ENCODE peak calls at places on chromosomes 12 and 14, in eight cellular contexts. S is cardiac muscle cell, I is A549, D is GM23338, A is GM12865, W is fibroblast of lung, G is MM.1S, H is astrocyte of the spinal cord. J is an unnamed sample.

GRCh38 chr12:8996682-8997405 is 7.5 kb downstream of the KLRG1 start:
- DNase-seq in H (peak), A (peak), D (no peak), I (no peak), G (no peak), S (peak), W (peak), J (no peak)

GRCh38 chr12:95206916-95207315 is 10.4 kb downstream of the FGD6 start:
- DNase-seq in W (no peak), H (no peak), G (no peak), A (no peak), S (no peak), I (no peak), D (no peak), J (no peak)

GRCh38 chr14:59215353-59215752 is 26.9 kb downstream of the DAAM1 start:
- DNase-seq in A (no peak), W (peak), G (no peak), S (peak), D (no peak), H (peak), I (no peak), J (no peak)

GRCh38 chr14:26026384-26026783 is 571.4 kb downstream of the NOVA1 start:
- DNase-seq in A (no peak), H (no peak), I (no peak), D (no peak), S (no peak), G (peak), W (no peak), J (no peak)

GRCh38 chr12:20212658-20213387 is 155.5 kb upstream of the PDE3A start:
- DNase-seq in H (peak), I (peak), W (peak), D (peak), S (peak), A (no peak), G (no peak), J (peak)

GRCh38 chr12:122841544-122842321 is 6.5 kb downstream of the HIP1R start:
- DNase-seq in S (no peak), I (no peak), D (peak), H (peak), A (no peak), W (peak), G (no peak), J (no peak)

GRCh38 chr12:48156648-48157015 is 683 bp downstream of the ASB8 start:
- DNase-seq in G (no peak), D (no peak), I (no peak), W (no peak), A (no peak), S (no peak), H (no peak), J (no peak)

GRCh38 chr14:35687335-35687939 is 121.7 kb downstream of the RALGAPA1 start:
- DNase-seq in A (peak), G (peak), H (peak), I (peak), S (peak), W (peak), D (peak), J (no peak)

GRCh38 chr14:63454863-63455622 is 88.1 kb downstream of the PPP2R5E start:
- DNase-seq in S (peak), D (peak), G (no peak), I (no peak), H (peak), W (peak), A (no peak), J (no peak)

GRCh38 chr14:67158559-67158958 is 30.7 kb upstream of the GARIN2 start:
- DNase-seq in A (no peak), W (no peak), I (no peak), S (no peak), D (no peak), G (no peak), H (no peak), J (no peak)

GRCh38 chr12:90028620-90029051 is 320.0 kb upstream of the ATP2B1 start:
- DNase-seq in A (no peak), D (no peak), I (no peak), W (no peak), G (no peak), H (no peak), S (no peak), J (no peak)

GRCh38 chr12:83049306-83049705 is 362.6 kb downstream of the TMTC2 start:
- DNase-seq in H (no peak), A (no peak), G (no peak), W (no peak), D (no peak), I (no peak), S (no peak), J (no peak)

GRCh38 chr14:29462271-29462670 is 465.4 kb downstream of the PRKD1 start:
- DNase-seq in W (no peak), G (no peak), S (no peak), D (no peak), I (no peak), H (no peak), A (no peak), J (no peak)

GRCh38 chr14:32625211-32625610 is 296.1 kb downstream of the AKAP6 start:
- DNase-seq in G (no peak), H (no peak), A (no peak), W (no peak), D (no peak), S (no peak), I (no peak), J (no peak)

GRCh38 chr14:102910442-102910841 is 12.0 kb upstream of the AMN start:
- DNase-seq in I (no peak), G (no peak), A (no peak), W (no peak), D (no peak), H (no peak), S (no peak), J (no peak)

GRCh38 chr12:91216871-91217270 is 34.3 kb upstream of the DCN start:
- DNase-seq in H (no peak), D (no peak), I (no peak), A (no peak), G (no peak), W (no peak), S (no peak), J (no peak)

GRCh38 chr14:53630336-53630735 is 326.3 kb downstream of the BMP4 start:
- DNase-seq in I (no peak), G (no peak), H (peak), A (no peak), S (no peak), W (no peak), D (no peak), J (no peak)

GRCh38 chr14:37669242-37669641 is 73.8 kb downstream of the TTC6 start:
- DNase-seq in D (no peak), A (no peak), W (no peak), G (no peak), S (no peak), I (no peak), H (no peak), J (no peak)

GRCh38 chr12:132545955-132546354 is 56.0 kb downstream of the FBRSL1 start:
- DNase-seq in G (no peak), H (no peak), S (no peak), I (no peak), D (no peak), A (no peak), W (no peak), J (no peak)

GRCh38 chr12:2295941-2296461 is 243.2 kb downstream of the CACNA1C start:
- DNase-seq in A (no peak), G (no peak), D (no peak), H (peak), I (peak), S (peak), W (peak), J (no peak)

GRCh38 chr12:63010698-63011097 is 75.7 kb upstream of the PPM1H start:
- DNase-seq in W (no peak), I (no peak), G (no peak), A (no peak), D (no peak), S (no peak), H (no peak), J (no peak)

GRCh38 chr12:66964629-66965028 is 285.8 kb upstream of the GRIP1 start:
- DNase-seq in G (peak), D (no peak), H (peak), A (peak), I (no peak), S (no peak), W (no peak), J (no peak)

GRCh38 chr14:81051547-81051946 is 96.1 kb downstream of the TSHR start:
- DNase-seq in H (no peak), D (no peak), W (no peak), A (no peak), S (no peak), G (no peak), I (no peak), J (no peak)

GRCh38 chr14:31051023-31051422 is 24.8 kb upstream of the STRN3 start:
- DNase-seq in A (no peak), I (no peak), S (no peak), H (no peak), D (no peak), W (no peak), G (no peak), J (no peak)

GRCh38 chr12:124391340-124392261 is 96.7 kb downstream of the RFLNA start:
- DNase-seq in D (no peak), I (peak), A (peak), S (no peak), G (peak), H (peak), W (no peak), J (no peak)

GRCh38 chr12:43812042-43812441 is 5.9 kb upstream of the TWF1 start:
- DNase-seq in G (no peak), H (no peak), W (no peak), I (no peak), D (no peak), A (no peak), S (no peak), J (no peak)

GRCh38 chr12:124336184-124336437 is 41.2 kb downstream of the RFLNA start:
- DNase-seq in S (no peak), G (no peak), I (no peak), D (no peak), H (no peak), W (no peak), A (no peak), J (no peak)

GRCh38 chr12:92814584-92814983 is 111.8 kb downstream of the PLEKHG7 start:
- DNase-seq in S (no peak), H (no peak), D (no peak), W (no peak), I (no peak), G (no peak), A (no peak), J (no peak)

GRCh38 chr12:104790296-104791125 is 167.6 kb downstream of the SLC41A2 start:
- DNase-seq in I (peak), H (no peak), G (no peak), W (peak), A (peak), S (peak), D (peak), J (no peak)

GRCh38 chr12:8026282-8026637 is 6.3 kb upstream of the FOXJ2 start:
- DNase-seq in W (no peak), H (no peak), D (no peak), G (no peak), I (no peak), S (no peak), A (no peak), J (no peak)

GRCh38 chr14:74568380-74568649 is 43.7 kb downstream of the LTBP2 start:
- DNase-seq in W (no peak), S (no peak), A (no peak), I (no peak), D (no peak), H (no peak), G (no peak), J (no peak)

GRCh38 chr14:96104469-96105057 is 65.4 kb downstream of the C14orf132 start:
- DNase-seq in G (peak), I (peak), H (peak), W (peak), D (no peak), A (peak), S (peak), J (no peak)

GRCh38 chr12:15599266-15600037 is 189.7 kb downstream of the EPS8 start:
- DNase-seq in A (no peak), G (no peak), D (no peak), S (peak), I (peak), W (peak), H (peak), J (no peak)

GRCh38 chr12:32548691-32549412 is 130.2 kb upstream of the DNM1L start:
- DNase-seq in S (peak), I (no peak), A (no peak), G (no peak), H (peak), D (no peak), W (peak), J (no peak)

GRCh38 chr12:108477881-108478259 is 37.2 kb upstream of the FICD start:
- DNase-seq in S (no peak), H (no peak), D (no peak), I (no peak), A (no peak), W (no peak), G (no peak), J (no peak)

GRCh38 chr12:39617887-39618286 is 1.7 kb downstream of the ABCD2 start:
- DNase-seq in S (no peak), D (no peak), H (no peak), A (peak), I (no peak), W (no peak), G (peak), J (no peak)

GRCh38 chr14:104650057-104650980 is 39.1 kb upstream of the INF2 start:
- DNase-seq in A (peak), I (peak), W (peak), S (peak), D (peak), G (no peak), H (peak), J (peak)

GRCh38 chr12:104582739-104583138 is 126.0 kb downstream of the CHST11 start:
- DNase-seq in H (no peak), S (no peak), G (peak), A (peak), W (no peak), I (no peak), D (no peak), J (no peak)

GRCh38 chr14:61253064-61253753 is 27.9 kb downstream of the TMEM30B start:
- DNase-seq in H (no peak), S (no peak), D (no peak), I (no peak), W (no peak), A (no peak), G (no peak), J (no peak)

GRCh38 chr14:61255968-61256367 is 25.2 kb downstream of the TMEM30B start:
- DNase-seq in D (no peak), S (no peak), W (no peak), A (no peak), G (no peak), I (no peak), H (no peak), J (no peak)

GRCh38 chr14:61256826-61257468 is 24.2 kb downstream of the TMEM30B start:
- DNase-seq in D (no peak), G (no peak), H (peak), A (no peak), I (no peak), W (no peak), S (no peak), J (no peak)

GRCh38 chr14:61252354-61253063 is 28.6 kb downstream of the TMEM30B start:
- DNase-seq in G (peak), S (peak), H (peak), A (peak), D (peak), W (peak), I (peak), J (peak)

GRCh38 chr14:61254803-61255526 is 26.2 kb downstream of the TMEM30B start:
- DNase-seq in H (no peak), S (no peak), G (no peak), A (no peak), I (no peak), W (no peak), D (peak), J (no peak)
- TF ChIP-seq CTCF in H (no peak), S (no peak), G (no peak), A (no peak), I (no peak), W (no peak), D (no peak), J (no peak)

GRCh38 chr14:76955575-76956252 is 72.8 kb downstream of the IRF2BPL start:
- DNase-seq in D (peak), H (peak), A (peak), I (peak), S (peak), G (peak), W (peak), J (no peak)
- TF ChIP-seq CTCF in D (no peak), H (no peak), A (no peak), I (no peak), S (no peak), G (no peak), W (no peak), J (no peak)

GRCh38 chr12:120972870-120973543 is 5.3 kb upstream of the HNF1A start:
- DNase-seq in G (no peak), S (no peak), D (peak), I (no peak), W (no peak), H (no peak), A (no peak), J (no peak)
- TF ChIP-seq CTCF in G (no peak), S (no peak), D (no peak), I (no peak), W (no peak), H (no peak), A (no peak), J (no peak)

GRCh38 chr14:83478741-83479140 is 1945.1 kb upstream of the SEL1L start:
- DNase-seq in H (peak), S (peak), W (no peak), I (no peak), A (no peak), D (no peak), G (no peak), J (no peak)

GRCh38 chr14:83473846-83474245 is 1940.2 kb upstream of the SEL1L start:
- DNase-seq in A (no peak), I (no peak), W (peak), H (peak), D (no peak), S (peak), G (no peak), J (no peak)

GRCh38 chr14:83470959-83471358 is 1937.3 kb upstream of the SEL1L start:
- DNase-seq in I (no peak), D (no peak), A (no peak), S (no peak), G (no peak), W (no peak), H (no peak), J (no peak)

GRCh38 chr14:83470466-83470865 is 1936.8 kb upstream of the SEL1L start:
- DNase-seq in A (no peak), S (no peak), W (peak), G (no peak), D (no peak), H (no peak), I (no peak), J (no peak)

GRCh38 chr14:83473416-83473815 is 1939.8 kb upstream of the SEL1L start:
- DNase-seq in A (no peak), W (no peak), G (no peak), D (no peak), S (peak), H (no peak), I (no peak), J (no peak)
- TF ChIP-seq CTCF in A (no peak), W (no peak), G (no peak), D (no peak), S (no peak), H (no peak), I (no peak), J (no peak)

DNA sequence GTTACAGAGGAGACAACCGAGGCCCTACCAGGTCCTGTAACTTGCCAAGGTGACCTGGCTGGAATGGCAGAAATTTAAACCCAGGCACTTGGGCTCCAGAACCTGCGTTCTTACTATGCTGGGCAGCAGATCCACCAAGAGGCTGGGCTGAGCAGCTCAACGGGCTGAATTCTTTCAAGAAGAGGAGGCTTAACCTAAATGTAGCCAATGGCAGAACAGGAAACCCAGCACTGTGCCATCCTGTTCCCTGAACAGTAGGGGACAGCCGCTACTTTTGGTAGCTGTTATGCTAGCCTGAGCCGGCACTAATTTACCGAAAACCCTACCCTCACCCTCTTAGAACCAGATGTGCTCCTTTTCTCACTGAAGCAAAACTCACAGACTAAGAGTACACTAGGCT is 86.1 kb downstream of the ACTN1 start:
- DNase-seq in D (no peak), W (no peak), G (no peak), S (no peak), I (no peak), H (no peak), A (no peak), J (no peak)
- TF ChIP-seq CTCF in D (no peak), W (no peak), G (no peak), S (no peak), I (no peak), H (no peak), A (no peak), J (no peak)